ENCODE peak calls at places on chromosomes 11 and 22, in ten cellular contexts. L, H, B, J, U, F, N, O, Z and A are unnamed samples.
A peak's percentile ranks its signal among the peaks of the same experiment; 100 is the strongest.

GRCh38 chr11:67700141-67700540 is 25.7 kb upstream of the ALDH3B2 start:
- DNase-seq in N (no peak), B (no peak), L (no peak), F (no peak), J (no peak), U (no peak), Z (no peak), O (peak; percentile 27), H (no peak), A (no peak)

GRCh38 chr22:32469799-32470212 is 4.8 kb upstream of the FBXO7 start:
- DNase-seq in Z (peak; percentile 29), L (peak; percentile 12), H (no peak), J (peak; percentile 41), F (no peak), O (no peak), U (peak; percentile 20), B (no peak), N (no peak), A (no peak)

GRCh38 chr11:96393753-96394348 is 4.0 kb downstream of the JRKL start:
- DNase-seq in O (peak; percentile 25), N (no peak), L (no peak), H (no peak), J (peak; percentile 73), Z (peak; percentile 78), U (peak; percentile 20), F (peak; percentile 60), B (no peak), A (no peak)

GRCh38 chr11:94028436-94028835 is 7.3 kb downstream of the HEPHL1 start:
- DNase-seq in U (no peak), L (no peak), N (no peak), J (no peak), O (no peak), Z (peak; percentile 86), B (no peak), H (no peak), F (no peak), A (no peak)

GRCh38 chr22:39457047-39457545 is 284 bp downstream of the MGAT3 start:
- DNase-seq in O (peak; percentile 66), B (no peak), U (no peak), H (no peak), Z (no peak), L (no peak), N (no peak), J (no peak), F (no peak), A (no peak)

GRCh38 chr11:15258433-15259350 is 144.0 kb downstream of the INSC start:
- DNase-seq in N (no peak), H (no peak), J (peak; percentile 67), O (peak; percentile 37), U (peak; percentile 38), F (peak; percentile 8), B (no peak), Z (peak; percentile 31), L (peak; percentile 40), A (no peak)

GRCh38 chr11:83736689-83737088 is 450.5 kb upstream of the CCDC90B start:
- DNase-seq in L (no peak), U (no peak), Z (peak; percentile 16), N (no peak), J (peak; percentile 90), H (no peak), O (no peak), F (no peak), B (no peak), A (no peak)

GRCh38 chr11:134555510-134555909 is 143.5 kb upstream of the B3GAT1 start:
- DNase-seq in N (peak; percentile 28), F (no peak), L (no peak), B (no peak), H (no peak), J (no peak), Z (no peak), O (no peak), U (no peak), A (no peak)

GRCh38 chr11:114115406-114116054 is 56.0 kb downstream of the ZBTB16 start:
- DNase-seq in N (peak; percentile 87), B (no peak), H (no peak), F (no peak), L (no peak), Z (no peak), O (peak; percentile 53), U (no peak), J (no peak), A (no peak)

GRCh38 chr11:73965076-73965763 is 14.4 kb downstream of the DNAJB13 start:
- DNase-seq in O (peak; percentile 26), B (no peak), L (no peak), Z (peak; percentile 58), N (no peak), F (no peak), H (no peak), J (no peak), U (no peak), A (no peak)

GRCh38 chr11:127003260-127003981 is 2.9 kb upstream of the KIRREL3 start:
- DNase-seq in U (peak; percentile 69), L (peak; percentile 28), H (no peak), N (peak; percentile 94), B (no peak), O (peak; percentile 94), J (peak; percentile 56), F (no peak), Z (no peak), A (no peak)

GRCh38 chr11:34151916-34152845 is 46.8 kb downstream of the NAT10 start:
- DNase-seq in Z (no peak), H (no peak), B (no peak), J (no peak), U (no peak), F (no peak), N (no peak), L (no peak), O (no peak), A (no peak)

GRCh38 chr11:129700701-129701100 is 114.9 kb upstream of the TMEM45B start:
- DNase-seq in O (no peak), U (no peak), F (no peak), H (no peak), N (no peak), J (no peak), Z (no peak), B (no peak), L (no peak), A (no peak)

GRCh38 chr11:19511413-19512183 is 201.0 kb upstream of the NAV2 start:
- DNase-seq in L (peak; percentile 35), H (no peak), B (peak; percentile 22), Z (no peak), O (no peak), F (no peak), U (no peak), J (no peak), N (no peak), A (peak; percentile 29)

DNA sequence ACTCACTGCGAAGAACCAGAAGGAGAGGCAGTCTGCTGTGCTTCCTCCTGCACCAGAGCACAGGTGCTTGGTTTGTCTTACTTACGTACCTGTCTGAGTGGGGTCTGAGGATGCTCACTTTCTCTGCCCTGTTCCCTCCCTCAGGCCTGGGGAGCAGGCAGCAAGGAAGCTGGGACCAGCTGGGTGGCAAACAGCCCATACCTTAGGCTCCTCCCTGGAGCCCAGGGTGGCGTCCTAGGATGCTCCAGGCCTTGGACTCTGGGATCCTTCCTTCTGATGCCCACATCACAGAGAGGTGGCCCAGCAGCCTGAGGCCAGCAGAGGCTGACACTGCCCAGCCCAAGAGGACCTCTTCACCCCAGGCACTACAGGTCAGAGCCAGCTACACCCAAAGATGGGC is 593.2 kb downstream of the BRD1 start:
- DNase-seq in J (no peak), Z (no peak), N (no peak), O (no peak), H (no peak), F (no peak), L (no peak), U (no peak), B (no peak), A (no peak)
- H3K9me3 ChIP-seq in J (no peaks in the 10 kb centered on the region), Z (no peaks in the 10 kb centered on the region), N (no peaks in the 10 kb centered on the region), O (no peaks in the 10 kb centered on the region), H (no peaks in the 10 kb centered on the region), F (no peaks in the 10 kb centered on the region), L (no peaks in the 10 kb centered on the region), U (no peaks in the 10 kb centered on the region), B (no peaks in the 10 kb centered on the region), A (no peaks in the 10 kb centered on the region)

DNA sequence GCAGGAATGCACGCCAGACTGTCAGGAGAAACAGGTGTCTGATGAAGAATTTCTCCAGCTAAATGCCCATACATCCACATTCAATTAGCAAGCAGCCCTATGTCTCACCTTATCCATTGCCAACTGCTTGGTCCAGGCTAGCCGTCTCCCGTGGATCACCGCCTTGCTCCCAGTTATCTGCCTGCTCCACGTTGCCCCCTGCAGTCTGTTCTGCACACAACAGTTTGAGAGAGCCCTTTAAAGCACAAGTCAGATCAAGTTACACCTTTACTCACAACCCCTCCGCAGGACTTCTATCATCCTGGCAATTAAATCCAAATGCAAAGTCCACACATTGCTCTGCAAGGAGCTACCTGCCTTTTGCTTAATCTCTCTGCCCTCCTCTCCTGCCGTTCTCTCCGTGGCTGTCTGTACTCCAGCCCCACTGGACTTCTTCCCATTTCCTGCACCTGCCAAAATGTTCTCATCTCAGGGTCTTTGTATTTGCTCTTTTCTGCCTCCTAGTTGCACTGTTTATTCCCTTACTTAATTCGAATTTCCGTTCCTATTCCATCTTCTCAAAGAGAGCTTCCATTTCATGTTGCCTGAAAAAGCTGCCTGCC is 185.3 kb upstream of the LARGE1 start:
- DNase-seq in H (peak; percentile 51), B (peak; percentile 53), F (peak; percentile 18), Z (peak; percentile 9), U (peak; percentile 2), L (peak; percentile 76), J (peak; percentile 15), O (peak; percentile 79), N (peak; percentile 95), A (no peak)
- TF ChIP-seq CTCF in H (peak; percentile 60), B (peak; percentile 81), F (peak; percentile 71), Z (peak; percentile 21), U (no peak), L (peak; percentile 64), J (peak; percentile 47), O (peak; percentile 75), N (peak; percentile 87), A (peak; percentile 50)

DNA sequence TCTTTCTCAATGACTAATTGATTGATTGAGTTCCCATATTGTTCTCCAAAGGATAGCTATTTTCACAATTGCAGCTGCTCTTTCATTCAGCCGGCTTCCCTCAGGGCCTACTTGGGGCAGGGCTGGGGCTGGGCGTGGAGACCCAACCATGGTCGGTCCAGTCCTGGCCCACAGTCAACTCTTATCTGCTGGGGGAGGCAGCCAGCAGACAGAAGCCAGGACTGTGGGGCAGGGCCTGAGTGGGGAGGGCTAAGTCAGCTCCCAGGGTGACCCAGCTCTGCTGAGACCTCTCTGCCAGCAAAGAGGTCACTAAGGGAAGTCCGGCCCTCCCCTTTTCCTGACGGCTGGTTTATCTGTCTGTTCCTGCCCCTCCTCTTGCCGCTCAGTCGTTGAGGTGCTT is 735.2 kb downstream of the TBC1D22A start:
- DNase-seq in F (no peak), J (no peak), L (no peak), N (no peak), H (no peak), Z (no peak), O (no peak), B (no peak), U (no peak), A (no peak)
- H3K9me3 ChIP-seq in F (peaks cover 25% of the 10 kb centered on the region), J (no peaks in the 10 kb centered on the region), L (no peaks in the 10 kb centered on the region), N (peaks cover 72% of the 10 kb centered on the region), H (no peaks in the 10 kb centered on the region), Z (no peaks in the 10 kb centered on the region), O (peaks cover 14% of the 10 kb centered on the region), B (peaks cover 36% of the 10 kb centered on the region), U (peaks cover 9% of the 10 kb centered on the region), A (no peaks in the 10 kb centered on the region)

DNA sequence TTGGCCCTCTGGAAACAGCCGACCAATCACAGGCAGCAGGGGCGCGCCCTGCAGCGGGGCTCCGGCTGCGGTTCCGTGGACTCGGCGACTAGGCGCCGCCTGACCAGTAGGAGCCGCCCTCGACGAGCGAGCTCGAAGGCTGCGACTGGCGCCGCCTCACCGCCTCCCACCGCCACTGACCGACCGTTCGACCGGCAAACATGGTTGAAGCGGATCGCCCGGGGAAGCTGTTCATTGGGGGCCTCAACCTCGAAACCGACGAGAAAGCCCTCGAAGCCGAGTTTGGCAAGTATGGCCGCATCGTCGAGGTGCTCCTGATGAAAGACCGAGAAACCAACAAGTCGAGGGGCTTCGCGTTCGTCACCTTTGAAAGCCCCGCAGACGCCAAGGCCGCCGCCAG is at the start of gene RBMXL2:
- DNase-seq in H (no peak), J (no peak), F (no peak), O (no peak), Z (no peak), N (no peak), B (no peak), U (no peak), L (no peak), A (no peak)
- TF ChIP-seq CTCF in H (no peak), J (no peak), F (no peak), O (no peak), Z (no peak), N (no peak), B (no peak), U (no peak), L (no peak), A (no peak)